ENCODE peak calls at places on chromosomes 1 and 21, in six cellular contexts. F is psoas muscle, I is astrocyte of the spinal cord, C is left ventricle myocardium inferior, G is RWPE2, O is AG04449. R is an unnamed sample.

GRCh38 chr1:229832695-229833094 is 206.6 kb downstream of the URB2 start:
- DNase-seq in F (no peak), I (no peak), C (no peak), G (no peak), O (no peak), R (no peak)

GRCh38 chr1:23555225-23555801 is 4.0 kb downstream of the ID3 start:
- DNase-seq in F (peak; percentile 59), I (peak; percentile 83), C (no peak), G (no peak), O (no peak), R (no peak)

GRCh38 chr1:155005076-155005971 is 2.7 kb downstream of the ZBTB7B start:
- DNase-seq in F (peak; percentile 87), I (no peak), C (peak; percentile 81), G (peak; percentile 82), O (no peak), R (no peak)

GRCh38 chr21:43203523-43204080 is 34.8 kb downstream of the CRYAA start:
- DNase-seq in F (peak; percentile 19), I (no peak), C (no peak), G (peak; percentile 26), O (no peak), R (peak; percentile 5)

GRCh38 chr1:56409112-56409691 is 170.2 kb downstream of the PLPP3 start:
- DNase-seq in F (peak; percentile 61), I (no peak), C (peak; percentile 27), G (no peak), O (no peak), R (no peak)

GRCh38 chr1:235326719-235327558 is 1.0 kb downstream of the ARID4B start:
- DNase-seq in F (peak; percentile 63), I (no peak), C (peak; percentile 34), G (no peak), O (no peak), R (peak; percentile 17)

GRCh38 chr1:56002272-56002671 is 577.1 kb downstream of the PLPP3 start:
- DNase-seq in F (no peak), I (no peak), C (no peak), G (no peak), O (no peak), R (no peak)

GRCh38 chr1:25707280-25708016 is 90.9 kb downstream of the MAN1C1 start:
- DNase-seq in F (no peak), I (no peak), C (no peak), G (no peak), O (no peak), R (no peak)

GRCh38 chr1:94067196-94067595 is 53.8 kb downstream of the ABCA4 start:
- DNase-seq in F (no peak), I (peak; percentile 71), C (no peak), G (no peak), O (no peak), R (no peak)

GRCh38 chr1:87805661-87806376 is 477.1 kb downstream of the LMO4 start:
- DNase-seq in F (no peak), I (peak; percentile 79), C (no peak), G (no peak), O (no peak), R (no peak)

GRCh38 chr1:115036814-115037535 is 7.3 kb downstream of the TSHB start:
- DNase-seq in F (no peak), I (no peak), C (no peak), G (no peak), O (no peak), R (no peak)

GRCh38 chr1:115040501-115040900 is 10.9 kb downstream of the TSHB start:
- DNase-seq in F (no peak), I (no peak), C (no peak), G (no peak), O (no peak), R (no peak)

GRCh38 chr1:115041654-115042053 is 12.0 kb downstream of the TSHB start:
- DNase-seq in F (no peak), I (peak; percentile 5), C (no peak), G (no peak), O (no peak), R (no peak)
- TF ChIP-seq CTCF in F (no peak), I (peak; percentile 23), C (peak; percentile 34), G (peak; percentile 57), O (no peak), R (peak; percentile 58)

GRCh38 chr1:163069142-163069541 is at the start of gene RGS4:
- DNase-seq in F (peak; percentile 53), I (peak; percentile 98), C (peak; percentile 51), G (no peak), O (peak; percentile 90), R (peak; percentile 15)
- TF ChIP-seq CTCF in F (peak; percentile 32), I (peak; percentile 70), C (peak; percentile 55), G (peak; percentile 64), O (peak; percentile 64), R (peak; percentile 53)

GRCh38 chr1:152623203-152623844 is 421 bp upstream of the LCE3A start:
- DNase-seq in F (peak; percentile 45), I (no peak), C (no peak), G (no peak), O (no peak), R (no peak)
- TF ChIP-seq CTCF in F (no peak), I (no peak), C (no peak), G (peak; percentile 9), O (no peak), R (no peak)

GRCh38 chr1:204130989-204131892 is 20.6 kb downstream of the ETNK2 start:
- DNase-seq in F (no peak), I (peak; percentile 90), C (no peak), G (peak; percentile 82), O (peak; percentile 37), R (no peak)
- TF ChIP-seq CTCF in F (no peak), I (peak; percentile 20), C (no peak), G (no peak), O (no peak), R (peak; percentile 13)

GRCh38 chr1:228340686-228341449 is 65.8 kb downstream of the TRIM11 start:
- DNase-seq in F (peak; percentile 67), I (no peak), C (no peak), G (peak; percentile 34), O (no peak), R (no peak)
- TF ChIP-seq CTCF in F (no peak), I (peak; percentile 8), C (no peak), G (peak; percentile 7), O (no peak), R (peak; percentile 28)

DNA sequence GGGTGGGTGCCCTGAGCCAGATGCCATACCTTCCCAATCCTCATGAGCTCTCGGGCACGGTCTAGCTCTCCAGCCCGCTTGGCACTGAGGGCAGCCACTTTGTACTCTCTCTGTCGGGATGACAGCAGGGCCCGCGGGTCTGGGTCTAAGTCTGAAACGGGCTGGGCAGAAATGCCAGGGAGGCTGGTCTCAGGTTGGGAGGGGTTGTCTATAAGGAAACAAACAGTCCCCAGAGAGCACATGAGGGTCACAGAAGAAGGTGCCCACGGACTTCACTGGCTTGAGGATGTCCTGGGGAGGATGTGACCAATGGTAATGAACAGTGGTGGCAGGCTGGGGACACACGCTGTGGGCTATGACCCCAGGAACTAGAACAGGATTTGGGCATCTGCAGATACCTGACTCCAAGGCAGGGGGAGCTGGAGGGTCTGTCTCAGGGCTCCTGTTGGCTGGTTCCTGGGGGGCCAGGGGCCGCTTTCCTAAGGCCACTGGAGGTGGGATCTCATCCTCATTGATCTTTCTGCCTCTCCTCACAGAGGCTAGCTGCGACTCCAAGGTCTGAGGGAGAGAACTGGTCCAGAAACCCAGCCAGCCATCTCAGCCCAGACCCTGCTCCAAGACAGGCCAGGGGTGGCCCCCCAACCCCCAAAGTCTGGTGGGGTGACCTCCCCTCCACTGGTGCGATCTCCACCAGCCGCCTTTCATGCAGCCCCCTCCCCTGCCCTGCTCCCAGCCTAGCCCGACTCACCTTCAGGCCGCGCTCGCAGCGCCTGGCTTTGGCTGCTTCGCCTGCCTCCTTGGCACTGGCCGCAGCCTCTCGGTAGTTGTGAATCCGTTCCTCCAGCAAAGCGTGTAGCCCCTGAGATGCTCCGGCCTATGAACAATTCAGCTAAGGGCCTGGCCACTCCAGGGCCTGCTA is 6.1 kb downstream of the CC2D1B start:
- DNase-seq in F (no peak), I (no peak), C (no peak), G (no peak), O (no peak), R (no peak)
- TF ChIP-seq CTCF in F (no peak), I (no peak), C (no peak), G (no peak), O (no peak), R (no peak)

GRCh38 chr1:73998348-73998959 is 199.5 kb downstream of the LRRIQ3 start:
- DNase-seq in F (no peak), I (peak; percentile 48), C (no peak), G (no peak), O (peak; percentile 3), R (no peak)
- TF ChIP-seq CTCF in F (peak; percentile 39), I (peak; percentile 41), C (peak; percentile 61), G (peak; percentile 76), O (no peak), R (peak; percentile 76)

GRCh38 chr1:224735159-224735558 is 119.0 kb downstream of the CNIH3 start:
- DNase-seq in F (no peak), I (no peak), C (no peak), G (no peak), O (no peak), R (no peak)

GRCh38 chr1:224732367-224733006 is 116.4 kb downstream of the CNIH3 start:
- DNase-seq in F (no peak), I (no peak), C (no peak), G (no peak), O (no peak), R (no peak)

GRCh38 chr1:224733021-224733911 is 117.1 kb downstream of the CNIH3 start:
- DNase-seq in F (peak; percentile 72), I (no peak), C (peak; percentile 19), G (no peak), O (no peak), R (no peak)

GRCh38 chr1:224736619-224737352 is 120.7 kb downstream of the CNIH3 start:
- DNase-seq in F (no peak), I (peak; percentile 67), C (peak; percentile 28), G (no peak), O (no peak), R (no peak)

GRCh38 chr1:224734261-224734935 is 118.3 kb downstream of the CNIH3 start:
- DNase-seq in F (no peak), I (no peak), C (no peak), G (no peak), O (no peak), R (no peak)
- TF ChIP-seq CTCF in F (no peak), I (peak; percentile 10), C (no peak), G (no peak), O (no peak), R (peak; percentile 32)

DNA sequence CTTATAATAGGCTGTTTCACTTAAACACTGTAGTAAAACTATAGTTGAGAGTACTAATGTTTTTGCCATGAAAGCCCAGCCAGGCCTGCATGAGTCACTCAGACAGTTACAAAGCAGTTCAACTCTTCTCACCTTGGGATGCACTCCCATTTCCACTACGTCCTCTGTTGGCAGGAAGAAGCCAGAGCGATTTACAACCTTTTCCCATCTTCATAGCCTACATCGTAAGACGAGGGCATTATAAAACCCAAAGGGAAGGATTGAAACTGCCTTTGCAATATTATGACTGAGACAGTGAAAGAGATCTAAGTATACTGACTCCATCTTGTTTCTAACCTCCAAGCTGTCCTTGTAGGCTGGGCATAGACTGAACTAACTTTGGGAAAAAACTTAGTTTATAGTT is 71.8 kb upstream of the CSF1 start:
- DNase-seq in F (no peak), I (peak; percentile 56), C (no peak), G (no peak), O (no peak), R (no peak)
- TF ChIP-seq CTCF in F (no peak), I (no peak), C (no peak), G (peak; percentile 5), O (no peak), R (no peak)